ENCODE peak calls at places on chromosome 20, in nine cellular contexts. Z is ELF-1; I is T follicular helper cell; Y is T-helper 2 cell; N is HCT116; T is C1 segment of cervical spinal cord; H is HS-27A; O is activated naive CD4-positive, alpha-beta T cell treated with anti-CD3 and anti-CD28 coated beads, Interleukin-2, amount 10 ng/mL, durations not matched to agents 7 days and 5 days; X is left colon. S is an unnamed sample.

GRCh38 chr20:46135856-46136633 is 17.9 kb downstream of the CD40 start:
- DNase-seq in Z (no peak), I (no peak), Y (no peak), N (no peak), T (no peak), H (no peak), O (no peak), X (no peak), S (no peak)

GRCh38 chr20:37323985-37324384 is 22.0 kb upstream of the SRC start:
- DNase-seq in Z (no peak), I (no peak), Y (no peak), N (no peak), T (no peak), H (no peak), O (no peak), X (no peak), S (no peak)

GRCh38 chr20:36109251-36109947 is 45.1 kb upstream of the EPB41L1 start:
- DNase-seq in Z (no peak), I (no peak), Y (no peak), N (no peak), T (no peak), H (no peak), O (no peak), X (no peak), S (no peak)

GRCh38 chr20:63230800-63231268 is 4.9 kb upstream of the BIRC7 start:
- DNase-seq in Z (peak; percentile 85), I (no peak), Y (no peak), N (no peak), T (peak; percentile 33), H (no peak), O (no peak), X (peak; percentile 53), S (peak; percentile 23)

GRCh38 chr20:36848677-36849076 is 27.3 kb upstream of the TLDC2 start:
- DNase-seq in Z (no peak), I (no peak), Y (no peak), N (no peak), T (no peak), H (no peak), O (no peak), X (no peak), S (no peak)

GRCh38 chr20:54165014-54165413 is 8.8 kb downstream of the CYP24A1 start:
- DNase-seq in Z (no peak), I (no peak), Y (no peak), N (no peak), T (no peak), H (no peak), O (no peak), X (no peak), S (no peak)

GRCh38 chr20:62159052-62159451 is 15.5 kb downstream of the SS18L1 start:
- DNase-seq in Z (no peak), I (no peak), Y (no peak), N (no peak), T (no peak), H (no peak), O (no peak), X (no peak), S (no peak)

GRCh38 chr20:2299301-2299700 is 3.5 kb downstream of the TGM3 start:
- DNase-seq in Z (no peak), I (no peak), Y (no peak), N (no peak), T (no peak), H (no peak), O (no peak), X (peak; percentile 73), S (no peak)

GRCh38 chr20:52496191-52496590 is 304.6 kb upstream of the ZFP64 start:
- DNase-seq in Z (no peak), I (no peak), Y (no peak), N (no peak), T (no peak), H (no peak), O (no peak), X (no peak), S (no peak)

GRCh38 chr20:19918965-19919329 is 98.2 kb upstream of the NAA20 start:
- DNase-seq in Z (no peak), I (no peak), Y (no peak), N (no peak), T (no peak), H (no peak), O (no peak), X (no peak), S (no peak)

GRCh38 chr20:35598476-35598875 is 17.2 kb upstream of the SPAG4 start:
- DNase-seq in Z (no peak), I (no peak), Y (no peak), N (no peak), T (no peak), H (no peak), O (no peak), X (no peak), S (no peak)

GRCh38 chr20:38225900-38226263 is 34.7 kb downstream of the KIAA1755 start:
- DNase-seq in Z (no peak), I (no peak), Y (no peak), N (no peak), T (no peak), H (no peak), O (no peak), X (no peak), S (no peak)

GRCh38 chr20:36181934-36182603 is 27.5 kb downstream of the EPB41L1 start:
- DNase-seq in Z (no peak), I (no peak), Y (peak; percentile 5), N (no peak), T (no peak), H (no peak), O (no peak), X (no peak), S (no peak)

GRCh38 chr20:1524004-1524403 is 32.8 kb upstream of the SIRPB2 start:
- DNase-seq in Z (no peak), I (no peak), Y (no peak), N (no peak), T (no peak), H (no peak), O (no peak), X (no peak), S (peak; percentile 92)

GRCh38 chr20:33477386-33478234 is 12.3 kb upstream of the CBFA2T2 start:
- DNase-seq in Z (peak; percentile 79), I (no peak), Y (no peak), N (no peak), T (no peak), H (no peak), O (no peak), X (peak; percentile 70), S (no peak)

GRCh38 chr20:36285746-36286447 is 20.2 kb upstream of the DLGAP4 start:
- DNase-seq in Z (no peak), I (no peak), Y (no peak), N (no peak), T (no peak), H (no peak), O (no peak), X (no peak), S (no peak)

GRCh38 chr20:11769825-11770224 is 147.9 kb upstream of the BTBD3 start:
- DNase-seq in Z (no peak), I (no peak), Y (no peak), N (no peak), T (no peak), H (no peak), O (no peak), X (no peak), S (no peak)

GRCh38 chr20:62141043-62141396 is 2.2 kb downstream of the PSMA7 start:
- DNase-seq in Z (no peak), I (no peak), Y (no peak), N (no peak), T (no peak), H (no peak), O (no peak), X (no peak), S (no peak)

GRCh38 chr20:6769953-6770831 is 2.7 kb downstream of the BMP2 start:
- DNase-seq in Z (peak; percentile 49), I (no peak), Y (no peak), N (no peak), T (no peak), H (no peak), O (no peak), X (peak; percentile 71), S (no peak)

GRCh38 chr20:63836335-63837133 is 5.5 kb upstream of the ZBTB46 start:
- DNase-seq in Z (no peak), I (no peak), Y (no peak), N (no peak), T (no peak), H (no peak), O (no peak), X (no peak), S (no peak)

GRCh38 chr20:53943522-53944291 is 126.7 kb downstream of the BCAS1 start:
- DNase-seq in Z (no peak), I (no peak), Y (peak; percentile 45), N (no peak), T (no peak), H (no peak), O (peak; percentile 50), X (peak; percentile 40), S (peak; percentile 73)

S was measured in KBM-7.